ENCODE peak calls at places on chromosomes 11 and 22, in four cellular contexts. F is PC-3, R is HAP-1, B is right lobe of liver. D is an unnamed sample. For H3K4me1, the result is how much of the 10 kb centered on the place peaks cover.

GRCh38 chr22:46794067-46794466 is 31.6 kb downstream of the TBC1D22A start:
- DNase-seq in F (no peak), B (no peak), R (no peak), D (no peak)

GRCh38 chr11:102153082-102153481 is 42.8 kb downstream of the YAP1 start:
- DNase-seq in B (no peak), F (no peak), R (no peak), D (no peak)

GRCh38 chr22:27740192-27740748 is 61.3 kb downstream of the MN1 start:
- DNase-seq in R (no peak), B (no peak), F (peak), D (no peak)

GRCh38 chr11:36065436-36065835 is 121.6 kb downstream of the LDLRAD3 start:
- DNase-seq in B (no peak), R (no peak), F (no peak), D (no peak)

GRCh38 chr22:20111045-20111688 is 4.7 kb upstream of the RANBP1 start:
- DNase-seq in R (peak), F (peak), B (no peak), D (no peak)

GRCh38 chr11:130400793-130401483 is 27.5 kb downstream of the ADAMTS8 start:
- DNase-seq in F (no peak), B (no peak), R (no peak), D (no peak)

GRCh38 chr22:43477966-43478365 is 66.2 kb downstream of the MPPED1 start:
- DNase-seq in F (no peak), R (no peak), B (no peak), D (no peak)

GRCh38 chr11:128291835-128292234 is 295.5 kb downstream of the ETS1 start:
- DNase-seq in F (peak), R (no peak), B (no peak), D (no peak)

GRCh38 chr11:31643831-31644230 is 134.3 kb downstream of the ELP4 start:
- DNase-seq in R (no peak), F (peak), B (no peak), D (no peak)

GRCh38 chr11:7579226-7579825 is 65.5 kb downstream of the PPFIBP2 start:
- DNase-seq in F (no peak), B (no peak), R (no peak), D (no peak)

GRCh38 chr11:71084306-71085012 is 167.9 kb downstream of the SHANK2 start:
- DNase-seq in R (no peak), B (no peak), F (no peak), D (no peak)

GRCh38 chr22:26579331-26579886 is 10.5 kb downstream of the TPST2 start:
- DNase-seq in F (no peak), R (no peak), B (no peak), D (no peak)

GRCh38 chr11:32109138-32109537 is 18.3 kb downstream of the RCN1 start:
- DNase-seq in B (no peak), F (peak), R (no peak), D (no peak)

GRCh38 chr11:5090668-5091067 is 21.3 kb downstream of the OR52E1 start:
- DNase-seq in R (no peak), B (no peak), F (no peak), D (no peak)

GRCh38 chr11:36155770-36156485 is 133.3 kb downstream of the COMMD9 start:
- DNase-seq in F (peak), R (no peak), B (no peak), D (no peak)

GRCh38 chr11:64341851-64342791 is 2.1 kb downstream of the CCDC88B start:
- DNase-seq in B (peak), R (peak), F (peak), D (no peak)

GRCh38 chr11:14500181-14500651 is 605 bp upstream of the COPB1 start:
- DNase-seq in B (peak), R (peak), F (peak), D (no peak)

GRCh38 chr11:63888170-63889086 is 28.5 kb downstream of the RCOR2 start:
- DNase-seq in R (peak), B (peak), F (peak), D (no peak)

GRCh38 chr11:93197383-93198220 is at the start of gene SLC36A4:
- DNase-seq in F (peak), B (peak), R (peak), D (peak)

GRCh38 chr11:17116121-17116520 is 38.7 kb upstream of the RPS13 start:
- DNase-seq in F (no peak), R (no peak), B (no peak), D (no peak)

GRCh38 chr22:44126807-44127206 is 53.9 kb upstream of the PARVG start:
- DNase-seq in B (no peak), R (no peak), F (no peak), D (no peak)

GRCh38 chr22:24105018-24105360 is 76.3 kb upstream of the SUSD2 start:
- DNase-seq in B (no peak), F (no peak), R (no peak), D (no peak)

GRCh38 chr22:42808516-42808915 is 48.6 kb downstream of the ARFGAP3 start:
- DNase-seq in R (no peak), F (no peak), B (no peak), D (no peak)

GRCh38 chr11:73147771-73148681 is 5.9 kb upstream of the FCHSD2 start:
- DNase-seq in F (no peak), B (peak), R (no peak), D (no peak)

GRCh38 chr11:74957937-74958629 is 9.0 kb downstream of the SPCS2 start:
- DNase-seq in B (no peak), F (no peak), R (no peak), D (no peak)
- H3K4me1 ChIP-seq in B (under half), F (under half), R (under half), D (under half)

GRCh38 chr11:77178150-77178549 is 50.1 kb downstream of the MYO7A start:
- DNase-seq in R (no peak), F (no peak), B (no peak), D (no peak)

GRCh38 chr11:77181226-77181625 is 53.2 kb downstream of the MYO7A start:
- DNase-seq in R (no peak), B (no peak), F (no peak), D (no peak)

GRCh38 chr11:77180346-77180745 is 52.3 kb downstream of the MYO7A start:
- DNase-seq in B (no peak), R (no peak), F (no peak), D (no peak)

GRCh38 chr11:77179048-77179447 is 51.0 kb downstream of the MYO7A start:
- DNase-seq in B (peak), R (no peak), F (no peak), D (no peak)

GRCh38 chr11:77179681-77180080 is 51.6 kb downstream of the MYO7A start:
- DNase-seq in F (no peak), R (no peak), B (no peak), D (no peak)
- H3K4me3 ChIP-seq in F (no peak), R (no peak), B (no peak), D (no peak)

DNA sequence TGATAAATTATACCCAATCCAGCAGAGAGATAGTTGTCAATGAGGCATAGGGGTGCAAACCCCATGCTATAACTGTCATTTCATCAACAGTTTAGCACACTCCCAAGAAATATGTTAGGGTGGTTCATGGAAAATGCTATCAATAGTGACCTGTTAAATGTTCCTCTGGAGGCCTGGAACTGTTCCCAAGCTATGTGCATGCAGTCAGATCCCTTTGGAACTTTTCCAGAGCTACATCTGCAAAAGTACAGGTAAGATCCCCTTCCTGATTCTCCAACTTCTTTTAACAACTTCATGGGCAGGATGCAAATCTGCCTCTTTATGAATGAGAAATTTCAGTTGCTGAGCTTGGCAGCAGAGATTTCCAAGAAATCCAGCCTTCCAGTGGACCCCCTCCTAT is 27.2 kb downstream of the ABTB2 start:
- DNase-seq in F (peak), R (no peak), B (no peak), D (no peak)
- H3K4me1 ChIP-seq in F (half or more), R (under half), B (under half), D (under half)

GRCh38 chr11:61042537-61042936 is 59.8 kb upstream of the CD5 start:
- DNase-seq in F (no peak), R (no peak), B (no peak), D (no peak)
- H3K4me3 ChIP-seq in F (no peak), R (no peak), B (no peak), D (no peak)

GRCh38 chr11:121500275-121500674 is 47.5 kb upstream of the SORL1-AS1 start:
- DNase-seq in R (no peak), B (no peak), F (no peak), D (no peak)

GRCh38 chr11:121499405-121499804 is 46.6 kb upstream of the SORL1-AS1 start:
- DNase-seq in B (no peak), R (no peak), F (no peak), D (no peak)

GRCh38 chr11:121489823-121490222 is 37.1 kb upstream of the SORL1-AS1 start:
- DNase-seq in F (no peak), B (no peak), R (no peak), D (no peak)

GRCh38 chr11:121497176-121497995 is 44.6 kb upstream of the SORL1-AS1 start:
- DNase-seq in R (peak), B (no peak), F (no peak), D (no peak)

DNA sequence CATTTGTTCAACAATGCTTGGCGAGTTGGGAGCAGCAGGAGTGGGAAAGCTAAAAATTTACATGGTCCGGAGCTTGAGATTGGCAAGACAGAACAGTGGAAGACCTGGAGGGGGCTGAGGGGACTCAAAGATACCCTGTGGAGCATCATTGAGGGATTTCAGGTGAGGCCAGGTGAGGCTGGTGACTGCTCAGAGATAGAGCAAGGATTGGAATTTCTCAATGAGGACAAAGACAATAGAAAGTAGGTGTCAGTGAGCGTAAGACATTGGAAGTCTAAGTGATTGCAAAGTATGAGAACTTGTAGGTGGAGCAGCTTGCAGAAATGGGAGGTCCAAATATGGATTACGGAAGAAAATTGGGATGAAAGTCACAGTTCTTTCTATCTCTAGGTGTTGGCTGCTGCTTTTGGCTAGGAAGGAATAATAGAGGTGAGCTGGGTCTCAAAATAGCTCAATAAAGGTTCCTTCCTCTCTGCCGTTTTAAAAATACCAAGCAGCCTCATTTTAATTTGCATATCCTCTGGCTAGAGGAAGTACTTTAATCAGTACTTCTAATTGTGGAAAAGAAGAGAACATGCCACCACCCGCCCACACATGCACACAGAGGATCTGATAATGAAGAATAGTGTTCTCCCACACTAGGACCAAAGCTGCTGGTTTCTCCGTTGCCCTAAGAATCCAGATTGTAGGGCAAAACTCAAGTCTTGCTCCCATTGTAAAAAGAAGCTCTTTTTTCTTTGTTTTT is 41.8 kb upstream of the SORL1-AS1 start:
- DNase-seq in F (no peak), B (no peak), R (no peak), D (no peak)
- H3K4me1 ChIP-seq in F (under half), B (under half), R (under half), D (under half)

GRCh38 chr11:12662101-12662500 is 12.1 kb upstream of the TEAD1 start:
- DNase-seq in B (no peak), R (no peak), F (no peak), D (no peak)
- H3K4me3 ChIP-seq in B (no peak), R (no peak), F (no peak), D (no peak)